ENCODE peak calls at places on chromosomes 11 and 22, in seven cellular contexts. R is astrocyte of the cerebellum; X is GM12865; V is CD4-positive, alpha-beta T cell; J is NCI-H1092; I is tibial nerve; B is stimulated activated CD4-positive, alpha-beta T cell treated with anti-CD3 and anti-CD28 coated beads, Interleukin-2, amount 100 ng/mL, for 48 hours. Q is an unnamed sample.

GRCh38 chr11:30730011-30730410 is 143.9 kb upstream of the MPPED2 start:
- DNase-seq in R (no peak), X (no peak), V (no peak), J (no peak), I (no peak), B (no peak), Q (no peak)

GRCh38 chr11:9330387-9331384 is 16.3 kb upstream of the TMEM41B start:
- DNase-seq in R (no peak), X (no peak), V (no peak), J (no peak), I (no peak), B (no peak), Q (no peak)

GRCh38 chr22:46119093-46119728 is 31.1 kb upstream of the PPARA start:
- DNase-seq in R (no peak), X (no peak), V (no peak), J (no peak), I (no peak), B (no peak), Q (no peak)

GRCh38 chr22:27780161-27780575 is 21.4 kb downstream of the MN1 start:
- DNase-seq in R (no peak), X (no peak), V (no peak), J (no peak), I (no peak), B (no peak), Q (no peak)

GRCh38 chr22:32990187-32990586 is 68.0 kb downstream of the SYN3 start:
- DNase-seq in R (no peak), X (no peak), V (no peak), J (no peak), I (no peak), B (no peak), Q (no peak)

GRCh38 chr22:25057013-25057881 is 104.7 kb downstream of the KIAA1671 start:
- DNase-seq in R (peak; percentile 6), X (peak; percentile 62), V (peak; percentile 69), J (peak; percentile 68), I (peak; percentile 52), B (peak; percentile 87), Q (peak; percentile 37)

GRCh38 chr22:19270873-19271272 is 20.6 kb downstream of the CLTCL1 start:
- DNase-seq in R (no peak), X (no peak), V (no peak), J (no peak), I (no peak), B (no peak), Q (no peak)

GRCh38 chr11:2122907-2123627 is 16.1 kb downstream of the IGF2 start:
- DNase-seq in R (no peak), X (no peak), V (no peak), J (no peak), I (no peak), B (no peak), Q (no peak)